ENCODE peak calls at places on chromosomes 6 and 20, in six cellular contexts. D is amygdala; V is sciatic nerve; K is activated naive CD8-positive, alpha-beta T cell treated with anti-CD3 and anti-CD28 coated beads, Interleukin-2, amount 50 U/mL, for 24 hours; F is activated T-helper 1 cell treated with anti-CD3 and anti-CD28 coated beads, Interleukin-2, amount 50 U/mL, for 16 hours; X is GM06990. A is an unnamed sample.

GRCh38 chr6:155381856-155382690 is 67.8 kb upstream of the TFB1M start:
- DNase-seq in D (no peak), V (no peak), K (no peak), F (no peak), X (no peak), A (no peak)

GRCh38 chr6:112806163-112806900 is 459.2 kb downstream of the RFPL4B start:
- DNase-seq in D (no peak), V (no peak), K (no peak), F (no peak), X (no peak), A (no peak)

GRCh38 chr6:45722876-45723275 is 292.8 kb downstream of the CLIC5 start:
- DNase-seq in D (no peak), V (no peak), K (no peak), F (no peak), X (no peak), A (no peak)

GRCh38 chr20:16712541-16712947 is 17.3 kb upstream of the SNRPB2 start:
- DNase-seq in D (peak), V (no peak), K (no peak), F (no peak), X (no peak), A (no peak)

GRCh38 chr6:3376064-3376463 is 80.8 kb downstream of the SLC22A23 start:
- DNase-seq in D (peak), V (no peak), K (no peak), F (no peak), X (no peak), A (no peak)

GRCh38 chr6:74574794-74575193 is 631.1 kb downstream of the COL12A1 start:
- DNase-seq in D (no peak), V (no peak), K (no peak), F (no peak), X (no peak), A (no peak)

GRCh38 chr20:47360489-47361267 is 4.2 kb upstream of the ZMYND8 start:
- DNase-seq in D (peak), V (peak), K (no peak), F (no peak), X (peak), A (no peak)

GRCh38 chr20:49186535-49187329 is 1.4 kb downstream of the STAU1 start:
- DNase-seq in D (peak), V (peak), K (peak), F (peak), X (no peak), A (no peak)

GRCh38 chr6:157528931-157529653 is 148.1 kb downstream of the ZDHHC14 start:
- DNase-seq in D (no peak), V (peak), K (no peak), F (no peak), X (no peak), A (no peak)

GRCh38 chr6:90065173-90065572 is 170.9 kb downstream of the GJA10 start:
- DNase-seq in D (no peak), V (no peak), K (no peak), F (no peak), X (no peak), A (no peak)

GRCh38 chr6:35381132-35381531 is 38.8 kb downstream of the PPARD start:
- DNase-seq in D (no peak), V (no peak), K (no peak), F (no peak), X (no peak), A (no peak)

GRCh38 chr6:44561062-44561591 is 173.6 kb downstream of the CDC5L start:
- DNase-seq in D (no peak), V (no peak), K (no peak), F (no peak), X (no peak), A (no peak)

GRCh38 chr6:78598966-78599365 is 268.4 kb upstream of the IRAK1BP1 start:
- DNase-seq in D (no peak), V (no peak), K (no peak), F (no peak), X (no peak), A (no peak)

GRCh38 chr20:53672484-53673129 is 79.0 kb upstream of the ZNF217 start:
- DNase-seq in D (no peak), V (no peak), K (no peak), F (no peak), X (no peak), A (no peak)